ENCODE peak calls at places on chromosome 10, in eight cellular contexts. F is activated CD4-positive, alpha-beta memory T cell treated with anti-CD3 and anti-CD28 coated beads, Interleukin-2, amount 10 ng/mL, durations not matched to agents 7 days and 5 days; E is Daoy; G is cardiac muscle cell; Y is activated naive CD4-positive, alpha-beta T cell; R is adipocyte; M is ecto neural progenitor cell; K is activated CD8-positive, alpha-beta memory T cell treated with anti-CD3 and anti-CD28 coated beads for 4 hours. U is an unnamed sample.

GRCh38 chr10:22711373-22711772 is 3.0 kb downstream of the PIP4K2A start:
- DNase-seq in F (no peak), K (no peak), Y (no peak), R (no peak), E (no peak), G (no peak), M (no peak), U (no peak)

GRCh38 chr10:88245974-88246511 is 337.1 kb downstream of the RNLS start:
- DNase-seq in F (no peak), Y (no peak), G (peak; percentile 50), M (no peak), K (no peak), R (peak; percentile 16), E (peak; percentile 78), U (peak; percentile 51)

GRCh38 chr10:91464500-91464899 is 54.4 kb downstream of the HECTD2 start:
- DNase-seq in E (no peak), F (no peak), Y (no peak), R (no peak), K (no peak), G (no peak), M (no peak), U (no peak)

GRCh38 chr10:98374176-98374969 is 40.6 kb downstream of the PYROXD2 start:
- DNase-seq in F (no peak), M (no peak), R (peak; percentile 44), K (no peak), Y (no peak), G (peak; percentile 59), E (peak; percentile 73), U (no peak)

GRCh38 chr10:127524229-127524628 is 24.9 kb upstream of the NPS start:
- DNase-seq in Y (no peak), F (no peak), R (no peak), G (no peak), M (no peak), E (no peak), K (no peak), U (no peak)

GRCh38 chr10:84352251-84352842 is 24.0 kb downstream of the CCSER2 start:
- DNase-seq in G (peak; percentile 64), Y (peak; percentile 32), R (peak; percentile 74), F (peak; percentile 65), E (peak; percentile 53), K (peak; percentile 30), M (peak; percentile 58), U (no peak)

GRCh38 chr10:45404087-45404769 is 30.2 kb downstream of the ALOX5 start:
- DNase-seq in M (no peak), E (no peak), R (no peak), F (no peak), G (no peak), K (no peak), Y (no peak), U (no peak)

GRCh38 chr10:20615395-20615794 is 281.7 kb downstream of the NEBL start:
- DNase-seq in M (no peak), K (no peak), Y (no peak), G (no peak), E (no peak), R (no peak), F (no peak), U (no peak)

GRCh38 chr10:129694633-129695356 is 227.8 kb downstream of the MGMT start:
- DNase-seq in R (no peak), F (no peak), E (no peak), M (no peak), K (no peak), G (peak; percentile 17), Y (no peak), U (no peak)

GRCh38 chr10:48900296-48900695 is 39.3 kb downstream of the LRRC18 start:
- DNase-seq in Y (no peak), M (no peak), F (no peak), E (no peak), K (no peak), R (no peak), G (no peak), U (no peak)

GRCh38 chr10:77409697-77410471 is 227.7 kb downstream of the KCNMA1 start:
- DNase-seq in K (no peak), G (no peak), M (no peak), R (no peak), Y (no peak), E (no peak), F (no peak), U (no peak)

GRCh38 chr10:132428486-132428885 is 31.5 kb downstream of the PWWP2B start:
- DNase-seq in F (no peak), M (no peak), E (no peak), G (no peak), Y (no peak), R (no peak), K (no peak), U (no peak)

GRCh38 chr10:103820101-103821062 is 35.0 kb downstream of the SH3PXD2A start:
- DNase-seq in R (no peak), E (peak; percentile 55), K (no peak), Y (no peak), M (no peak), F (no peak), G (peak; percentile 65), U (no peak)

GRCh38 chr10:6204341-6205191 is 1.8 kb downstream of the PFKFB3 start:
- DNase-seq in G (peak; percentile 74), M (peak; percentile 63), K (no peak), E (peak; percentile 32), Y (no peak), F (peak; percentile 19), R (peak; percentile 83), U (no peak)

GRCh38 chr10:67114945-67115344 is 189.1 kb downstream of the LRRTM3 start:
- DNase-seq in R (no peak), Y (no peak), K (no peak), G (no peak), F (no peak), E (no peak), M (no peak), U (peak; percentile 21)

GRCh38 chr10:24237801-24238390 is 29.0 kb downstream of the KIAA1217 start:
- DNase-seq in K (no peak), E (no peak), F (no peak), G (no peak), M (no peak), Y (no peak), R (no peak), U (no peak)

GRCh38 chr10:29136401-29136800 is 152.5 kb upstream of the LYZL1 start:
- DNase-seq in E (no peak), Y (no peak), R (peak; percentile 29), F (no peak), G (peak; percentile 81), M (no peak), K (no peak), U (no peak)